ENCODE peak calls at places on chromosomes 16 and 17, in eight cellular contexts. Y is right lobe of liver, G is stomach, S is thyroid gland, D is sigmoid colon, Z is breast epithelium, P is esophagus squamous epithelium, C is tibial nerve. H is an unnamed sample.

GRCh38 chr17:31111183-31111582 is 16.4 kb downstream of the NF1 start:
- DNase-seq in S (no peak), C (no peak), Y (no peak), D (no peak), Z (no peak), P (no peak), G (no peak), H (no peak)

GRCh38 chr17:64221679-64222078 is 41.4 kb downstream of the TEX2 start:
- DNase-seq in S (no peak), C (no peak), G (no peak), D (no peak), Z (no peak), P (no peak), Y (no peak), H (no peak)

GRCh38 chr17:34579017-34579946 is at the start of gene TMEM132E:
- DNase-seq in P (no peak), S (peak), Z (peak), Y (peak), G (peak), C (peak), D (peak), H (no peak)

GRCh38 chr17:79583475-79583874 is 27.4 kb downstream of the RBFOX3 start:
- DNase-seq in P (no peak), G (no peak), Z (no peak), C (no peak), Y (no peak), D (no peak), S (no peak), H (no peak)

GRCh38 chr16:47278571-47278970 is 134.8 kb upstream of the NETO2 start:
- DNase-seq in G (no peak), P (no peak), S (no peak), C (no peak), Y (no peak), D (no peak), Z (no peak), H (no peak)

GRCh38 chr16:78428193-78428592 is 328.7 kb downstream of the WWOX start:
- DNase-seq in C (no peak), Y (no peak), S (no peak), P (no peak), Z (no peak), D (no peak), G (no peak), H (peak)

GRCh38 chr16:79943738-79944137 is 343.2 kb upstream of the MAF start:
- DNase-seq in S (no peak), Y (no peak), C (no peak), D (no peak), G (no peak), Z (no peak), P (no peak), H (no peak)

GRCh38 chr17:67127925-67128324 is 83.6 kb downstream of the CACNG1 start:
- DNase-seq in Z (no peak), G (no peak), D (no peak), C (no peak), Y (no peak), P (no peak), S (no peak), H (no peak)

GRCh38 chr17:18916816-18917496 is 35.0 kb upstream of the SLC5A10 start:
- DNase-seq in D (no peak), G (no peak), C (no peak), P (no peak), Z (no peak), Y (no peak), S (no peak), H (peak)

GRCh38 chr16:2008009-2008526 is 1.6 kb downstream of the ZNF598 start:
- DNase-seq in Z (peak), P (no peak), C (no peak), G (no peak), S (no peak), Y (no peak), D (no peak), H (peak)

GRCh38 chr17:51191895-51192294 is 25.7 kb downstream of the NME2 start:
- DNase-seq in C (no peak), G (no peak), D (no peak), P (no peak), S (no peak), Y (no peak), Z (no peak), H (no peak)

GRCh38 chr16:23597003-23597756 is 1.1 kb upstream of the NDUFAB1 start:
- DNase-seq in Z (no peak), G (no peak), P (no peak), D (peak), Y (no peak), C (no peak), S (no peak), H (peak)

GRCh38 chr17:19378416-19379293 is at the start of gene MAPK7:
- DNase-seq in P (no peak), D (peak), Y (no peak), G (no peak), Z (no peak), S (no peak), C (no peak), H (no peak)

GRCh38 chr17:32928527-32929287 is 754 bp downstream of the TMEM98 start:
- DNase-seq in S (no peak), P (no peak), Y (no peak), G (no peak), D (no peak), Z (no peak), C (no peak), H (peak)

GRCh38 chr16:78576941-78577340 is 477.5 kb downstream of the WWOX start:
- DNase-seq in G (no peak), Y (no peak), S (no peak), P (no peak), D (no peak), Z (no peak), C (no peak), H (no peak)

GRCh38 chr17:62847426-62847825 is 39.3 kb upstream of the MARCHF10 start:
- DNase-seq in C (no peak), G (no peak), P (no peak), S (no peak), D (no peak), Y (no peak), Z (no peak), H (no peak)

GRCh38 chr16:83615553-83615952 is 192.2 kb upstream of the HSBP1 start:
- DNase-seq in D (no peak), S (no peak), C (no peak), Y (no peak), Z (no peak), G (no peak), P (no peak), H (no peak)

GRCh38 chr17:73391331-73392265 is 79.8 kb upstream of the CDC42EP4 start:
- DNase-seq in Z (no peak), P (no peak), Y (no peak), G (no peak), S (no peak), C (no peak), D (no peak), H (no peak)

GRCh38 chr17:9334536-9335446 is 240.8 kb downstream of the STX8 start:
- DNase-seq in C (no peak), D (no peak), S (no peak), Z (no peak), Y (no peak), G (no peak), P (no peak), H (no peak)

GRCh38 chr17:4247981-4248388 is 15.8 kb downstream of the ANKFY1 start:
- DNase-seq in Z (peak), Y (no peak), C (no peak), D (no peak), S (no peak), G (peak), P (no peak), H (no peak)

GRCh38 chr17:55769625-55770000 is 18.8 kb downstream of the PCTP start:
- DNase-seq in C (peak), Y (no peak), Z (no peak), G (no peak), D (peak), P (no peak), S (no peak), H (no peak)

GRCh38 chr16:58269526-58269925 is 25.3 kb downstream of the PRSS54 start:
- DNase-seq in D (no peak), C (no peak), Z (no peak), G (no peak), S (no peak), P (no peak), Y (no peak), H (no peak)

GRCh38 chr16:87291944-87292343 is 25.2 kb downstream of the C16orf95 start:
- DNase-seq in Z (no peak), P (no peak), Y (no peak), C (no peak), G (no peak), S (no peak), D (no peak), H (no peak)

GRCh38 chr17:7687908-7688807 is at the start of gene WRAP53:
- DNase-seq in G (peak), P (peak), S (peak), Z (peak), Y (peak), C (peak), D (peak), H (peak)

GRCh38 chr17:38539386-38539785 is 66.4 kb downstream of the SRCIN1 start:
- DNase-seq in D (no peak), C (no peak), G (no peak), S (no peak), P (no peak), Z (no peak), Y (no peak), H (no peak)

GRCh38 chr16:63617047-63617989 is 1504.5 kb downstream of the CDH11 start:
- DNase-seq in C (no peak), Z (no peak), Y (no peak), D (no peak), S (peak), G (no peak), P (no peak), H (no peak)

GRCh38 chr16:81060576-81061306 is 16.3 kb downstream of the C16orf46 start:
- DNase-seq in D (no peak), S (no peak), P (no peak), C (no peak), G (no peak), Y (no peak), Z (no peak), H (no peak)

GRCh38 chr17:64187093-64187895 is 57.4 kb upstream of the ERN1 start:
- DNase-seq in D (no peak), G (no peak), Z (no peak), P (no peak), Y (peak), C (no peak), S (no peak), H (no peak)

GRCh38 chr17:81470270-81470943 is 42.2 kb downstream of the ACTG1 start:
- DNase-seq in D (no peak), Z (no peak), P (no peak), G (no peak), S (no peak), C (no peak), Y (no peak), H (no peak)

GRCh38 chr17:78430892-78431691 is 52.6 kb downstream of the PGS1 start:
- DNase-seq in Y (no peak), Z (no peak), G (no peak), S (no peak), D (no peak), C (no peak), P (no peak), H (no peak)

GRCh38 chr16:2273931-2274330 is 6.0 kb upstream of the RNPS1 start:
- DNase-seq in P (no peak), S (no peak), G (no peak), D (no peak), C (no peak), Y (no peak), Z (no peak), H (no peak)

GRCh38 chr17:13953871-13954270 is 115.4 kb upstream of the COX10 start:
- DNase-seq in C (no peak), P (no peak), S (no peak), D (no peak), Y (no peak), Z (no peak), G (no peak), H (no peak)

GRCh38 chr17:73293480-73293911 is 18.3 kb downstream of the CDC42EP4 start:
- DNase-seq in Y (peak), G (peak), C (no peak), P (no peak), S (peak), Z (peak), D (peak), H (no peak)

GRCh38 chr16:85003076-85003475 is 8.3 kb downstream of the ZDHHC7 start:
- DNase-seq in Y (no peak), C (no peak), P (no peak), D (no peak), Z (no peak), S (no peak), G (no peak), H (no peak)

DNA sequence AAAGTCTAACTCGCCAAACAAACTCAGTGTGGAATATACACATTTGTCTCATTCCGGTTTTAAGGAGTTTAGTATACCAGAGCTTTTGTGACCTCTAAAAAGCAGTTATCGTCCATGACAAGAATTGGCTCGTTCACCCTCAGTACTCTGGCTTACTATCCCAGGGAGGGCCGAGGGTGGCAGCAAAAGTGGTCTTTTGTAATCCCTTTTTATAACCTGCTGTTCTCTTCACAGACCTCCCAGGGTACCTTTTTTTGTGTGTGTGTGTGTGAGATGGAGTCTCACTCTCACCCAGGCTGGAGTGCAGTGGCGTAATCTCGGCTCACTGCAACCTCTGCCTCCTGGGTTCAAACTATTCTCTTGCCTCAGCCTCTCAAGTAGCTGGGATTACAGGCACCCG is 8.9 kb downstream of the NMT1 start:
- DNase-seq in Y (no peak), G (no peak), Z (no peak), D (no peak), C (no peak), P (no peak), S (no peak), H (no peak)
- TF ChIP-seq POLR2A in Y (no peak), G (no peak), Z (no peak), D (no peak), C (no peak), P (no peak), S (no peak), H (no peak)

GRCh38 chr16:66735891-66736290 is 15.5 kb downstream of the DYNC1LI2 start:
- DNase-seq in Z (no peak), P (no peak), D (no peak), Y (no peak), G (no peak), S (no peak), C (no peak), H (no peak)

GRCh38 chr16:66728117-66728787 is 23.2 kb downstream of the DYNC1LI2 start:
- DNase-seq in Z (no peak), S (peak), P (no peak), Y (no peak), D (peak), G (peak), C (no peak), H (peak)

GRCh38 chr16:66728804-66729203 is 22.6 kb downstream of the DYNC1LI2 start:
- DNase-seq in Y (no peak), C (no peak), D (peak), Z (no peak), G (no peak), P (no peak), S (no peak), H (peak)

GRCh38 chr16:66731101-66731500 is 20.3 kb downstream of the DYNC1LI2 start:
- DNase-seq in G (no peak), Y (no peak), S (no peak), P (no peak), D (peak), C (no peak), Z (no peak), H (no peak)
- TF ChIP-seq POLR2A in G (no peak), Y (no peak), S (no peak), P (no peak), D (no peak), C (no peak), Z (no peak), H (no peak)

GRCh38 chr16:787978-788398 is at the start of gene RPUSD1:
- DNase-seq in Y (no peak), S (no peak), Z (no peak), G (no peak), P (no peak), C (no peak), D (no peak), H (peak)
- TF ChIP-seq POLR2A in Y (peak), S (no peak), Z (no peak), G (no peak), P (no peak), C (no peak), D (no peak), H (no peak)

DNA sequence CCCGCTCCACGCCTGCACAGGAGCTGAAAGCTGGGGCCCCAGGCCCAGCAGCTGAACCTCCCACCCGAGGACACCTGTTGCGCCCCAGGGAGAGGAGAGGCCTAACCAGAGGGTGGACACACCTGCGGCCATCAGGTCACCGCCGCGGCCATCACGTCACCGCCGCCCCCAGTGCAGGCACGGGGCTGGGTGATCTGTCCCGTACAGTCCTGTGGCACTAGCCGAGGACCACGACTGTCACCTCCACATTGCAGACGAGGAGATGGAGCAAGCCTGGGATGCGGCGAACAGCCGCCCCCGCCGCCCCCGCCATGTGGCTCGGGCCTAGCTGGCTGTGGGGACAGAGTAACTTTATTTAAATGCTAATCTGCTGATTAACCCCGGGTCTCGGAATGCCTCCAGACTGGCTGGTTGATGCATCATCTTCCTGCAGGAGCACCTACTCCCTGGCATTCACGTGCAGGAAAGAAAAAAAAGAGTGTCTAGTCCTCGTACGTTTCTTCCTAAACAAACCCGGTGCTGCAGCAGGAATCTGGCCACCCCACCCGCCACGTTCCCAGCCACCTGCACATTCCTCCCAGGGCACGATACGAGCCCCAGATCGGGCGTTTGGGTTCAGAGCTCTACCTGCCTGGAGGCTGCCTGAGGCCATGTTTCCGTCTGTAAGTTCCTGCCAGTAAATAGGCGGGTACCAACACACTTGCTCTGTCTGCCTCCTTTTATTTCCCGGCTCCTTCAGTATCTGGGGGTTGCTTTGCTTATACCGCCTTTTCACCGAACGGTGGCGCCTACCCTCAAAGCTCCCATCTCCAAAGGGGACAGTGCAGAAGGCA is 29.9 kb downstream of the PIEZO1 start:
- DNase-seq in D (no peak), C (no peak), G (no peak), Y (no peak), Z (no peak), S (no peak), P (no peak), H (peak)
- TF ChIP-seq POLR2A in D (no peak), C (no peak), G (no peak), Y (no peak), Z (no peak), S (no peak), P (no peak), H (no peak)

GRCh38 chr17:41666708-41667279 is 21.9 kb upstream of the EIF1 start:
- DNase-seq in Y (peak), Z (peak), P (peak), S (peak), D (peak), G (peak), C (peak), H (peak)

GRCh38 chr17:41664587-41665565 is 23.8 kb upstream of the EIF1 start:
- DNase-seq in Z (no peak), D (no peak), P (no peak), G (no peak), C (no peak), S (no peak), Y (no peak), H (no peak)

GRCh38 chr17:41666336-41666680 is 22.4 kb upstream of the EIF1 start:
- DNase-seq in D (peak), P (no peak), Y (no peak), C (no peak), Z (peak), S (peak), G (no peak), H (no peak)

GRCh38 chr17:41665566-41666335 is 22.9 kb upstream of the EIF1 start:
- DNase-seq in G (peak), Y (peak), Z (peak), P (peak), D (peak), S (peak), C (peak), H (peak)

GRCh38 chr17:41667280-41668008 is 21.2 kb upstream of the EIF1 start:
- DNase-seq in Z (no peak), Y (no peak), G (no peak), D (peak), P (no peak), C (no peak), S (no peak), H (no peak)
- TF ChIP-seq POLR2A in Z (no peak), Y (no peak), G (no peak), D (no peak), P (no peak), C (no peak), S (no peak), H (no peak)

DNA sequence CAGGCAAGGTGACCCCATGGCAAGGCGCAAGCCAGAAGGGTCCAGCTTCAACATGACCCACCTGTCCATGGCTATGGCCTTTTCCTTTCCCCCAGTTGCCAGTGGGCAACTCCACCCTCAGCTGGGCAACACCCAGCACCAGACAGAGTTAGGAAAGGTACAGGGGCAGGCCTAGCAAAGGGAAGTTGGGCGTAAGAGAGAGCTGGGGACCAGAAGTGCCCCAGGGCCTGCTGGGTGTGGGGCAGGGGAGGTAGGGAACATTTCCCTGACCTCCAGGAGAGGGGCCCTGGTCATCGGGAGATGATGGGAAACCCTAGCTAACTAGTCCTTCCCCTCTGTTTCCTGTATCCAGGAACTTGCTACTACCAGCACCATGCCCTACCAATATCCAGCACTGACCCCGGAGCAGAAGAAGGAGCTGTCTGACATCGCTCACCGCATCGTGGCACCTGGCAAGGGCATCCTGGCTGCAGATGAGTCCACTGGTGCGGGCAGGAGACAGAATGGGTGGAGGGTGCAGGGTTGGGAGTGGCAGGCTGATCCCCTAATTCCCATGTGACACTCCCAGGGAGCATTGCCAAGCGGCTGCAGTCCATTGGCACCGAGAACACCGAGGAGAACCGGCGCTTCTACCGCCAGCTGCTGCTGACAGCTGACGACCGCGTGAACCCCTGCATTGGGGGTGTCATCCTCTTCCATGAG is 1.5 kb downstream of the ALDOA start:
- DNase-seq in D (peak), Z (no peak), C (no peak), P (no peak), S (peak), G (no peak), Y (peak), H (no peak)
- TF ChIP-seq POLR2A in D (no peak), Z (no peak), C (no peak), P (no peak), S (no peak), G (no peak), Y (no peak), H (no peak)

GRCh38 chr17:57988301-57989010 is 402 bp upstream of the VEZF1 start:
- DNase-seq in C (peak), Z (peak), Y (peak), P (no peak), D (peak), S (peak), G (peak), H (peak)
- TF ChIP-seq POLR2A in C (no peak), Z (no peak), Y (no peak), P (no peak), D (peak), S (no peak), G (no peak), H (peak)